ENCODE peak calls at places on chromosomes 16 and 17, in seven cellular contexts. One of them, this sample, is unnamed.

GRCh38 chr17:199806-200603 is 18.6 kb upstream of the DOC2B start:
- DNase-seq in BE2C: no peak
- DNase-seq in Calu3: no peak
- DNase-seq in breast epithelium: no peak
- DNase-seq in RWPE1: no peak
- DNase-seq in testis: no peak
- DNase-seq in lung: no peak
- DNase-seq in this sample: no peak

GRCh38 chr16:78884199-78884598 is 716.3 kb downstream of the MAF start:
- DNase-seq in BE2C: no peak
- DNase-seq in Calu3: no peak
- DNase-seq in breast epithelium: no peak
- DNase-seq in RWPE1: no peak
- DNase-seq in testis: no peak
- DNase-seq in lung: no peak
- DNase-seq in this sample: no peak

GRCh38 chr17:78903101-78903779 is at the start of gene CEP295NL:
- DNase-seq in BE2C: peak
- DNase-seq in Calu3: peak
- DNase-seq in breast epithelium: no peak
- DNase-seq in RWPE1: no peak
- DNase-seq in testis: peak
- DNase-seq in lung: no peak
- DNase-seq in this sample: peak

GRCh38 chr16:53523126-53523804 is 20.3 kb upstream of the AKTIP start:
- DNase-seq in BE2C: no peak
- DNase-seq in Calu3: no peak
- DNase-seq in breast epithelium: no peak
- DNase-seq in RWPE1: no peak
- DNase-seq in testis: no peak
- DNase-seq in lung: no peak
- DNase-seq in this sample: no peak

GRCh38 chr17:80986816-80987480 is 4.7 kb upstream of the CHMP6 start:
- DNase-seq in BE2C: no peak
- DNase-seq in Calu3: no peak
- DNase-seq in breast epithelium: no peak
- DNase-seq in RWPE1: no peak
- DNase-seq in testis: no peak
- DNase-seq in lung: no peak
- DNase-seq in this sample: no peak

GRCh38 chr16:59404509-59404908 is 670.4 kb upstream of the GOT2 start:
- DNase-seq in BE2C: no peak
- DNase-seq in Calu3: no peak
- DNase-seq in breast epithelium: no peak
- DNase-seq in RWPE1: no peak
- DNase-seq in testis: no peak
- DNase-seq in lung: no peak
- DNase-seq in this sample: no peak

GRCh38 chr17:58595194-58595792 is 80.9 kb upstream of the MTMR4 start:
- DNase-seq in BE2C: no peak
- DNase-seq in Calu3: no peak
- DNase-seq in breast epithelium: no peak
- DNase-seq in RWPE1: no peak
- DNase-seq in testis: no peak
- DNase-seq in lung: no peak
- DNase-seq in this sample: no peak

GRCh38 chr16:8925455-8925854 is 38.3 kb downstream of the USP7 start:
- DNase-seq in BE2C: no peak
- DNase-seq in Calu3: no peak
- DNase-seq in breast epithelium: no peak
- DNase-seq in RWPE1: no peak
- DNase-seq in testis: no peak
- DNase-seq in lung: no peak
- DNase-seq in this sample: no peak

GRCh38 chr17:44191389-44191788 is 4.6 kb downstream of the TMUB2 start:
- DNase-seq in BE2C: no peak
- DNase-seq in Calu3: no peak
- DNase-seq in breast epithelium: no peak
- DNase-seq in RWPE1: no peak
- DNase-seq in testis: no peak
- DNase-seq in lung: no peak
- DNase-seq in this sample: no peak

GRCh38 chr16:27228621-27229501 is 25.5 kb downstream of the KDM8 start:
- DNase-seq in BE2C: peak
- DNase-seq in Calu3: no peak
- DNase-seq in breast epithelium: no peak
- DNase-seq in RWPE1: no peak
- DNase-seq in testis: peak
- DNase-seq in lung: no peak
- DNase-seq in this sample: no peak

GRCh38 chr17:27817731-27818130 is 17.4 kb upstream of the NOS2 start:
- DNase-seq in BE2C: no peak
- DNase-seq in Calu3: no peak
- DNase-seq in breast epithelium: no peak
- DNase-seq in RWPE1: no peak
- DNase-seq in testis: no peak
- DNase-seq in lung: no peak
- DNase-seq in this sample: no peak

GRCh38 chr16:88465387-88465983 is 12.4 kb downstream of the ZFPM1 start:
- DNase-seq in BE2C: no peak
- DNase-seq in Calu3: no peak
- DNase-seq in breast epithelium: no peak
- DNase-seq in RWPE1: no peak
- DNase-seq in testis: no peak
- DNase-seq in lung: no peak
- DNase-seq in this sample: no peak

GRCh38 chr17:61422869-61423268 is 23.2 kb downstream of the TBX2 start:
- DNase-seq in BE2C: no peak
- DNase-seq in Calu3: no peak
- DNase-seq in breast epithelium: no peak
- DNase-seq in RWPE1: no peak
- DNase-seq in testis: no peak
- DNase-seq in lung: no peak
- DNase-seq in this sample: no peak

GRCh38 chr16:28821874-28822519 is 802 bp upstream of the ATXN2L start:
- DNase-seq in BE2C: no peak
- DNase-seq in Calu3: no peak
- DNase-seq in breast epithelium: no peak
- DNase-seq in RWPE1: no peak
- DNase-seq in testis: no peak
- DNase-seq in lung: no peak
- DNase-seq in this sample: no peak

GRCh38 chr16:83955218-83956130 is 2.4 kb downstream of the OSGIN1 start:
- DNase-seq in BE2C: no peak
- DNase-seq in Calu3: no peak
- DNase-seq in breast epithelium: no peak
- DNase-seq in RWPE1: no peak
- DNase-seq in testis: no peak
- DNase-seq in lung: no peak
- DNase-seq in this sample: no peak

GRCh38 chr16:72858611-72859493 is 189.1 kb downstream of the ZFHX3 start:
- DNase-seq in BE2C: peak
- DNase-seq in Calu3: no peak
- DNase-seq in breast epithelium: no peak
- DNase-seq in RWPE1: no peak
- DNase-seq in testis: no peak
- DNase-seq in lung: no peak
- DNase-seq in this sample: no peak

GRCh38 chr17:30524847-30525246 is 47.6 kb downstream of the GOSR1 start:
- DNase-seq in BE2C: no peak
- DNase-seq in Calu3: no peak
- DNase-seq in breast epithelium: no peak
- DNase-seq in RWPE1: no peak
- DNase-seq in testis: no peak
- DNase-seq in lung: no peak
- DNase-seq in this sample: no peak

GRCh38 chr16:27748868-27749546 is 199.1 kb downstream of the KATNIP start:
- DNase-seq in BE2C: peak
- DNase-seq in Calu3: peak
- DNase-seq in breast epithelium: no peak
- DNase-seq in RWPE1: peak
- DNase-seq in testis: peak
- DNase-seq in lung: no peak
- DNase-seq in this sample: no peak

GRCh38 chr17:66272699-66273390 is 29.6 kb upstream of the PRKCA start:
- DNase-seq in BE2C: no peak
- DNase-seq in Calu3: no peak
- DNase-seq in breast epithelium: no peak
- DNase-seq in RWPE1: peak
- DNase-seq in testis: peak
- DNase-seq in lung: no peak
- DNase-seq in this sample: no peak

DNA sequence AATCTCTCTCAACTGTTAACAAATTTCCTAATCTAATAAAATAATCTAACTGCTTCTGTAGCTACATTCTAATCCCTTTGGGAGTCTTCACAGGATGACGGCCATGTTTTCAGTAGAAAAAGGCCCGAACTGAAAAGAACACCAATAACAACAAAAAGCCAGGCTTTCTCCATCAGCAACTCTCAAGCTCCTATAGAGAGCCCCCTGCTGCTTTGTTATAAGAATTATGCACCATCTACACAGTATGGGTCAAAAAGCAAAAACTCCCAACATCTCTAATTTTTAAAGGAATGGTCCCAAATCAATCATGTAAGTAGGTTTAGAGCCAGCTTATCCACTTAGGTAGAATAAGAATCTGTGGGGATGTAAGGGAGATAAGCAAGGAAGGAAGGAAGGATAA is 163.6 kb upstream of the C17orf78 start:
- DNase-seq in BE2C: no peak
- DNase-seq in Calu3: no peak
- DNase-seq in breast epithelium: no peak
- DNase-seq in RWPE1: no peak
- DNase-seq in testis: no peak
- DNase-seq in lung: no peak
- DNase-seq in this sample: no peak
- TF ChIP-seq CTCF in BE2C: peak
- TF ChIP-seq CTCF in Calu3: no peak
- TF ChIP-seq CTCF in breast epithelium: no peak
- TF ChIP-seq CTCF in RWPE1: no peak
- TF ChIP-seq CTCF in testis: no peak
- TF ChIP-seq CTCF in lung: no peak
- TF ChIP-seq CTCF in this sample: peak

GRCh38 chr17:76681222-76682137 is 29.3 kb downstream of the MXRA7 start:
- DNase-seq in BE2C: peak
- DNase-seq in Calu3: peak
- DNase-seq in breast epithelium: no peak
- DNase-seq in RWPE1: peak
- DNase-seq in testis: peak
- DNase-seq in lung: peak
- DNase-seq in this sample: peak

GRCh38 chr17:76684756-76685155 is 26.0 kb downstream of the MXRA7 start:
- DNase-seq in BE2C: no peak
- DNase-seq in Calu3: no peak
- DNase-seq in breast epithelium: no peak
- DNase-seq in RWPE1: no peak
- DNase-seq in testis: no peak
- DNase-seq in lung: no peak
- DNase-seq in this sample: no peak

GRCh38 chr17:76683921-76684745 is 26.6 kb downstream of the MXRA7 start:
- DNase-seq in BE2C: no peak
- DNase-seq in Calu3: no peak
- DNase-seq in breast epithelium: no peak
- DNase-seq in RWPE1: no peak
- DNase-seq in testis: no peak
- DNase-seq in lung: no peak
- DNase-seq in this sample: no peak

GRCh38 chr17:76682306-76682705 is 28.5 kb downstream of the MXRA7 start:
- DNase-seq in BE2C: no peak
- DNase-seq in Calu3: no peak
- DNase-seq in breast epithelium: no peak
- DNase-seq in RWPE1: no peak
- DNase-seq in testis: no peak
- DNase-seq in lung: no peak
- DNase-seq in this sample: no peak

DNA sequence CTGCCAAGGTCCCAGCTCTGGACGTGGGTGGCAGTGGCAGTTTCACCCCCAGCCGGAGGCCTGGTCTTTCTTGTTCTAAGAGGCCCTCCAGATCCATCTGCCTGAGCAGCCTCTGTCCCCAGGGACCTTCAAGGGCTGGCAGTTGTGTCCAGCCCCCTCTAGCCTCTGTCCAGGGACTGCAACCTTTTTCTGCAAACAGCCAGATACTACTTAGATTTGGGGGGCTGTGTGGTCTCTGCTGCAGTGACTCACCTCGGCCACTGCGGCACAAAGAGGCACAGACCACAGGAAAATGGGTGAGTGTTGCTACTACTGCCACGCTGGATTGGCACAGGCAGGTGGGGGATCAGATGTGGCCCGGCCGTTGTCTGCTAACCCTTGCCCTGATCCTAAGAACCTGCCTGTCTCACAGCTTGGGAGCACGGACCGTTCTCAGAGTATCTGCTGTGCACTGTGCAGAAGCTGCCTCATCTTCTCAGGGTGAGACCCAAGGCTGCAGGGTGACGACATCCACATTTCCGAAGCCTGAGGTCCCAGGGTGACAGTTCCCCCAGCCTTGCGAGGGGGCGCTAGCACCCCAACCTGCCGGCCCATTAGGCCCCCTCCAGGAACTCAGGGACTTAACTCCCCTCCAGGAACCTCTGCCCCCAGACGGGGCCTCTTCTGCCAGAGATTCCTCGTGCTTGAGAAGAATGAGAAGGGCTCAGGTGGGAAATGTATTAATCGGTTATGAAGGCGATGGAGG is 27.6 kb downstream of the MXRA7 start:
- DNase-seq in BE2C: peak
- DNase-seq in Calu3: no peak
- DNase-seq in breast epithelium: no peak
- DNase-seq in RWPE1: no peak
- DNase-seq in testis: no peak
- DNase-seq in lung: no peak
- DNase-seq in this sample: no peak
- TF ChIP-seq CTCF in BE2C: peak
- TF ChIP-seq CTCF in Calu3: no peak
- TF ChIP-seq CTCF in breast epithelium: no peak
- TF ChIP-seq CTCF in RWPE1: no peak
- TF ChIP-seq CTCF in testis: no peak
- TF ChIP-seq CTCF in lung: no peak
- TF ChIP-seq CTCF in this sample: no peak

GRCh38 chr16:23013484-23013883 is 135.8 kb downstream of the USP31 start:
- DNase-seq in BE2C: peak
- DNase-seq in Calu3: peak
- DNase-seq in breast epithelium: no peak
- DNase-seq in RWPE1: no peak
- DNase-seq in testis: no peak
- DNase-seq in lung: no peak
- DNase-seq in this sample: no peak
- TF ChIP-seq CTCF in BE2C: peak
- TF ChIP-seq CTCF in Calu3: no peak
- TF ChIP-seq CTCF in breast epithelium: no peak
- TF ChIP-seq CTCF in RWPE1: no peak
- TF ChIP-seq CTCF in testis: no peak
- TF ChIP-seq CTCF in lung: no peak
- TF ChIP-seq CTCF in this sample: peak

DNA sequence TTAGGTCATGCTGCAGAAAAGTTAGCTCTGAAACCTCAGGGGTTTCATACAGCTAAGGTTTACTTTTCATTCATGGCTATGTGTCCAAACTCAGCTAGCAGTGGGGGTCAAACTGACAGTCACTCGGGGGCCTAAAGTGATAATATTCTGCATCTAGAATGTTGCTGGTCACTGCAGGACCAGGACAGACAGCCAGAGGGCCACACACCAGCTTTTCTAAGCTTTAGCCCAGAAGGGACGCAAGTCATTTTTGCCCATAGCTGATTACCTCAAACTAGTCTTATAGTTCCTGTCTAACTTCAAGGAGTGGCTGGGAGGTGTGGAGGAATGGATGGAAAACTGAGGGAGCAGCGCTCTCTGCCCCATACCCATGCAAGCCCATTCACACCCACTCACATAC is 163.0 kb upstream of the NLRP1 start:
- DNase-seq in BE2C: no peak
- DNase-seq in Calu3: no peak
- DNase-seq in breast epithelium: no peak
- DNase-seq in RWPE1: no peak
- DNase-seq in testis: no peak
- DNase-seq in lung: no peak
- DNase-seq in this sample: no peak
- TF ChIP-seq CTCF in BE2C: no peak
- TF ChIP-seq CTCF in Calu3: no peak
- TF ChIP-seq CTCF in breast epithelium: no peak
- TF ChIP-seq CTCF in RWPE1: no peak
- TF ChIP-seq CTCF in testis: no peak
- TF ChIP-seq CTCF in lung: no peak
- TF ChIP-seq CTCF in this sample: no peak

This sample was measured in progenitor cell of endocrine pancreas.